ENCODE peak calls at places on chromosomes 4 and X, in seven cellular contexts. One of them, this sample, is unnamed.

GRCh38 chr4:129972257-129972656 is 876.3 kb downstream of the C4orf33 start:
- DNase-seq in AG08396: no peak
- DNase-seq in HT-29: peak
- DNase-seq in skeletal muscle cell: no peak
- DNase-seq in natural killer cell: no peak
- DNase-seq in KG1: no peak
- DNase-seq in effector memory CD4-positive, alpha-beta T cell: no peak
- DNase-seq in this sample: no peak

GRCh38 chr4:1711055-1711905 is 839 bp downstream of the SLBP start:
- DNase-seq in AG08396: peak
- DNase-seq in HT-29: peak
- DNase-seq in skeletal muscle cell: no peak
- DNase-seq in natural killer cell: peak
- DNase-seq in KG1: no peak
- DNase-seq in effector memory CD4-positive, alpha-beta T cell: no peak
- DNase-seq in this sample: no peak

GRCh38 chr4:21184788-21185187 is 484.5 kb downstream of the PACRGL start:
- DNase-seq in AG08396: no peak
- DNase-seq in HT-29: no peak
- DNase-seq in skeletal muscle cell: no peak
- DNase-seq in natural killer cell: no peak
- DNase-seq in KG1: no peak
- DNase-seq in effector memory CD4-positive, alpha-beta T cell: no peak
- DNase-seq in this sample: no peak

GRCh38 chrX:41045960-41046567 is 39.2 kb upstream of the USP9X start:
- DNase-seq in AG08396: no peak
- DNase-seq in HT-29: no peak
- DNase-seq in skeletal muscle cell: peak
- DNase-seq in natural killer cell: no peak
- DNase-seq in KG1: no peak
- DNase-seq in effector memory CD4-positive, alpha-beta T cell: no peak
- DNase-seq in this sample: no peak

GRCh38 chrX:149274516-149275105 is 230.5 kb downstream of the IDS start:
- DNase-seq in AG08396: no peak
- DNase-seq in HT-29: no peak
- DNase-seq in skeletal muscle cell: no peak
- DNase-seq in natural killer cell: no peak
- DNase-seq in KG1: no peak
- DNase-seq in effector memory CD4-positive, alpha-beta T cell: no peak
- DNase-seq in this sample: no peak

GRCh38 chr4:132108784-132109183 is 1040.3 kb upstream of the PCDH10 start:
- DNase-seq in AG08396: peak
- DNase-seq in HT-29: no peak
- DNase-seq in skeletal muscle cell: peak
- DNase-seq in natural killer cell: no peak
- DNase-seq in KG1: no peak
- DNase-seq in effector memory CD4-positive, alpha-beta T cell: no peak
- DNase-seq in this sample: no peak

GRCh38 chrX:139360356-139360755 is 170.2 kb upstream of the F9 start:
- DNase-seq in AG08396: no peak
- DNase-seq in HT-29: no peak
- DNase-seq in skeletal muscle cell: no peak
- DNase-seq in natural killer cell: no peak
- DNase-seq in KG1: no peak
- DNase-seq in effector memory CD4-positive, alpha-beta T cell: no peak
- DNase-seq in this sample: no peak

GRCh38 chrX:2463973-2464676 is 36.7 kb downstream of the DHRSX start:
- DNase-seq in AG08396: no peak
- DNase-seq in HT-29: no peak
- DNase-seq in skeletal muscle cell: no peak
- DNase-seq in natural killer cell: no peak
- DNase-seq in KG1: no peak
- DNase-seq in effector memory CD4-positive, alpha-beta T cell: no peak
- DNase-seq in this sample: no peak

GRCh38 chrX:129557844-129558243 is 17.8 kb downstream of the OCRL start:
- DNase-seq in AG08396: no peak
- DNase-seq in HT-29: no peak
- DNase-seq in skeletal muscle cell: no peak
- DNase-seq in natural killer cell: no peak
- DNase-seq in KG1: no peak
- DNase-seq in effector memory CD4-positive, alpha-beta T cell: no peak
- DNase-seq in this sample: no peak

GRCh38 chr4:41268024-41268423 is 11.3 kb downstream of the UCHL1 start:
- DNase-seq in AG08396: no peak
- DNase-seq in HT-29: no peak
- DNase-seq in skeletal muscle cell: no peak
- DNase-seq in natural killer cell: no peak
- DNase-seq in KG1: no peak
- DNase-seq in effector memory CD4-positive, alpha-beta T cell: no peak
- DNase-seq in this sample: no peak

GRCh38 chr4:161952382-161952781 is 211.4 kb downstream of the FSTL5 start:
- DNase-seq in AG08396: no peak
- DNase-seq in HT-29: peak
- DNase-seq in skeletal muscle cell: no peak
- DNase-seq in natural killer cell: no peak
- DNase-seq in KG1: no peak
- DNase-seq in effector memory CD4-positive, alpha-beta T cell: no peak
- DNase-seq in this sample: no peak

GRCh38 chr4:42151568-42152506 is 618 bp downstream of the BEND4 start:
- DNase-seq in AG08396: peak
- DNase-seq in HT-29: no peak
- DNase-seq in skeletal muscle cell: no peak
- DNase-seq in natural killer cell: no peak
- DNase-seq in KG1: peak
- DNase-seq in effector memory CD4-positive, alpha-beta T cell: no peak
- DNase-seq in this sample: peak

GRCh38 chr4:7388627-7389026 is 46.1 kb downstream of the PSAPL1 start:
- DNase-seq in AG08396: no peak
- DNase-seq in HT-29: no peak
- DNase-seq in skeletal muscle cell: no peak
- DNase-seq in natural killer cell: no peak
- DNase-seq in KG1: no peak
- DNase-seq in effector memory CD4-positive, alpha-beta T cell: no peak
- DNase-seq in this sample: no peak

GRCh38 chr4:74451214-74451661 is 6.3 kb downstream of the AREG start:
- DNase-seq in AG08396: peak
- DNase-seq in HT-29: peak
- DNase-seq in skeletal muscle cell: no peak
- DNase-seq in natural killer cell: no peak
- DNase-seq in KG1: no peak
- DNase-seq in effector memory CD4-positive, alpha-beta T cell: no peak
- DNase-seq in this sample: no peak

GRCh38 chrX:41922125-41922521 is 1.2 kb downstream of the CASK start:
- DNase-seq in AG08396: peak
- DNase-seq in HT-29: peak
- DNase-seq in skeletal muscle cell: no peak
- DNase-seq in natural killer cell: no peak
- DNase-seq in KG1: no peak
- DNase-seq in effector memory CD4-positive, alpha-beta T cell: peak
- DNase-seq in this sample: no peak

GRCh38 chr4:56656346-56656643 is 24.8 kb downstream of the HOPX start:
- DNase-seq in AG08396: peak
- DNase-seq in HT-29: no peak
- DNase-seq in skeletal muscle cell: no peak
- DNase-seq in natural killer cell: no peak
- DNase-seq in KG1: peak
- DNase-seq in effector memory CD4-positive, alpha-beta T cell: peak
- DNase-seq in this sample: no peak

GRCh38 chrX:132631579-132632232 is 142.9 kb upstream of the MBNL3 start:
- DNase-seq in AG08396: peak
- DNase-seq in HT-29: peak
- DNase-seq in skeletal muscle cell: no peak
- DNase-seq in natural killer cell: no peak
- DNase-seq in KG1: no peak
- DNase-seq in effector memory CD4-positive, alpha-beta T cell: no peak
- DNase-seq in this sample: no peak

GRCh38 chrX:48165246-48165645 is 31.3 kb downstream of the SSX5 start:
- DNase-seq in AG08396: no peak
- DNase-seq in HT-29: peak
- DNase-seq in skeletal muscle cell: no peak
- DNase-seq in natural killer cell: no peak
- DNase-seq in KG1: no peak
- DNase-seq in effector memory CD4-positive, alpha-beta T cell: no peak
- DNase-seq in this sample: no peak

GRCh38 chr4:15677507-15677988 is 4.1 kb upstream of the FAM200B start:
- DNase-seq in AG08396: no peak
- DNase-seq in HT-29: peak
- DNase-seq in skeletal muscle cell: no peak
- DNase-seq in natural killer cell: no peak
- DNase-seq in KG1: no peak
- DNase-seq in effector memory CD4-positive, alpha-beta T cell: no peak
- DNase-seq in this sample: no peak